ENCODE peak calls at places on chromosomes 16 and 17, in six cellular contexts. W is ascending aorta, Q is thoracic aorta, G is left ventricle myocardium inferior, A is right lobe of liver, H is lower leg skin. S is an unnamed sample.

GRCh38 chr17:16987830-16988601 is 16.1 kb upstream of the TNFRSF13B start:
- DNase-seq in H (peak), Q (no peak), A (no peak), W (peak), G (peak), S (no peak)

GRCh38 chr16:85316321-85316919 is 204.1 kb upstream of the CIBAR2 start:
- DNase-seq in A (peak), Q (no peak), H (no peak), G (peak), W (peak), S (no peak)

GRCh38 chr17:59842901-59843652 is 49.7 kb downstream of the TUBD1 start:
- DNase-seq in Q (no peak), A (no peak), W (no peak), H (no peak), G (no peak), S (no peak)

GRCh38 chr16:58814348-58814801 is 80.3 kb upstream of the GOT2 start:
- DNase-seq in H (peak), G (peak), W (no peak), Q (no peak), A (peak), S (peak)

GRCh38 chr16:87586201-87586782 is 16.0 kb upstream of the JPH3 start:
- DNase-seq in Q (no peak), A (no peak), H (no peak), G (no peak), W (no peak), S (no peak)

GRCh38 chr17:8832711-8833352 is 33.7 kb upstream of the MFSD6L start:
- DNase-seq in W (no peak), H (no peak), A (no peak), Q (no peak), G (no peak), S (peak)

GRCh38 chr17:58278661-58279015 is 2.1 kb downstream of the MPO start:
- DNase-seq in A (no peak), Q (no peak), G (peak), H (no peak), W (no peak), S (no peak)

GRCh38 chr16:56938664-56939513 is 6.9 kb downstream of the HERPUD1 start:
- DNase-seq in G (no peak), H (no peak), A (no peak), Q (no peak), W (no peak), S (no peak)

GRCh38 chr17:72555052-72555451 is 434.2 kb downstream of the SOX9 start:
- DNase-seq in W (no peak), H (no peak), Q (no peak), G (no peak), A (no peak), S (no peak)

GRCh38 chr16:81558077-81558443 is 113.5 kb downstream of the CMIP start:
- DNase-seq in G (no peak), H (no peak), Q (no peak), W (no peak), A (no peak), S (no peak)

GRCh38 chr17:15232517-15232915 is 32.6 kb downstream of the PMP22 start:
- DNase-seq in A (no peak), G (peak), W (no peak), H (no peak), Q (no peak), S (no peak)

GRCh38 chr16:27684047-27684446 is 134.1 kb downstream of the KATNIP start:
- DNase-seq in A (no peak), G (no peak), H (no peak), W (no peak), Q (no peak), S (no peak)

GRCh38 chr16:86071611-86072240 is 172.8 kb downstream of the IRF8 start:
- DNase-seq in Q (no peak), W (no peak), H (no peak), G (no peak), A (no peak), S (no peak)

GRCh38 chr16:58821886-58822285 is 87.8 kb upstream of the GOT2 start:
- DNase-seq in Q (no peak), W (no peak), A (no peak), H (no peak), G (no peak), S (no peak)

GRCh38 chr16:53692146-53692545 is 11.5 kb downstream of the RPGRIP1L start:
- DNase-seq in W (no peak), Q (no peak), G (no peak), H (no peak), A (no peak), S (peak)
- TF ChIP-seq CTCF in W (no peak), Q (no peak), G (no peak), H (no peak), A (no peak), S (peak)

DNA sequence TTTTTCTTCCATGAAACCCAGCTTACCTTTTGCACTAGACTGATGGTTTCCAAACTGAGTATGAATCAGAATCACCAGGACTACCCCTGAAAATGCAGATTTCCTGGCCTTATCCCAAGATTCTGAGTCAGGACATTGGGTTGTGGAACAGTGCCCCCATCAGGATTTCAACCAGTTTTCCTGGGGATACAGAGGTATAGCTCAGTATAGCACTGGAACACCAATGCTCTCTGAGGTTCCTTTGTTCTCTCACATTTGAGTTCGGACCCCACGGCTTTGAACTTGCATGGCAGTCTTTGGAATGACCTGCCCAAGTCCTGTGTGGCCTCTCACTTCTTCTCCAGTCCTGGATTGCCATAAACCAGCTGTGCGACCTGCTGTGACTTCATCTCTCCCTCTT is 12.8 kb upstream of the CCL8 start:
- DNase-seq in H (no peak), Q (no peak), G (no peak), A (no peak), W (peak), S (peak)
- TF ChIP-seq CTCF in H (no peak), Q (peak), G (peak), A (peak), W (peak), S (no peak)

GRCh38 chr16:22075043-22075757 is 17.1 kb upstream of the VWA3A start:
- DNase-seq in H (no peak), A (no peak), W (no peak), Q (no peak), G (no peak), S (no peak)

GRCh38 chr16:22081050-22081449 is 11.3 kb upstream of the VWA3A start:
- DNase-seq in G (no peak), A (no peak), H (no peak), Q (no peak), W (no peak), S (no peak)

GRCh38 chr16:22078656-22079055 is 13.7 kb upstream of the VWA3A start:
- DNase-seq in Q (no peak), G (no peak), W (no peak), A (no peak), H (no peak), S (no peak)

GRCh38 chr16:22075776-22076175 is 16.6 kb upstream of the VWA3A start:
- DNase-seq in A (no peak), H (no peak), G (no peak), W (no peak), Q (no peak), S (no peak)

GRCh38 chr16:22077700-22078313 is 14.5 kb upstream of the VWA3A start:
- DNase-seq in Q (no peak), A (peak), W (peak), H (peak), G (peak), S (peak)
- TF ChIP-seq CTCF in Q (peak), A (peak), W (peak), H (no peak), G (peak), S (peak)

DNA sequence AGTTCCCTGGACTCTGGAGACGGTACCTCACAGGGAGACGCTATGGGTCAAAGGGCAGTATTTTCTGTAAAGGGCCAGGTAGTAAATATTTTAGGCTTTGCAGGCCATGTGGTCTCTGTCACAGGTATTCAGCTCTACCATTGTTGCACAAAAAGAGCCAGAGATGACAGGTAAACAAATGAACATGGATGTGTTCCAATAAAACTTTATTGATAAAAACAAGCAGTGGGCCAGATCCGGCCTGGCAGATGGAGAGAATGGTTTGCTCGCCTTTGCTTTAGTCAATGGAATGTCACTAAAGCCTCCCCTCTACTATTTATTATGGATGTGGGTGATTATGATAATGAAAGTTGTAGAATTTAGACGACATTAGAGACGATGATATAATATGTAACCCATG is 8.9 kb upstream of the SLC5A11 start:
- DNase-seq in A (no peak), W (no peak), G (no peak), H (no peak), Q (no peak), S (no peak)
- TF ChIP-seq CTCF in A (no peak), W (no peak), G (no peak), H (no peak), Q (no peak), S (no peak)

GRCh38 chr16:71669926-71670536 is 44.0 kb downstream of the MARVELD3 start:
- DNase-seq in W (no peak), Q (no peak), H (no peak), A (no peak), G (no peak), S (no peak)
- TF ChIP-seq CTCF in W (no peak), Q (no peak), H (no peak), A (no peak), G (no peak), S (no peak)

GRCh38 chr16:53007095-53007494 is 45.6 kb downstream of the CHD9NB start:
- DNase-seq in W (no peak), G (no peak), H (no peak), A (no peak), Q (no peak), S (no peak)
- TF ChIP-seq CTCF in W (no peak), G (no peak), H (no peak), A (no peak), Q (no peak), S (peak)

GRCh38 chr16:24730914-24731313 is 1.5 kb downstream of the TNRC6A start:
- DNase-seq in W (no peak), Q (no peak), H (no peak), A (no peak), G (no peak), S (no peak)
- TF ChIP-seq CTCF in W (no peak), Q (no peak), H (no peak), A (no peak), G (no peak), S (no peak)

GRCh38 chr16:89332248-89333245 is 115.0 kb downstream of the ZNF778 start:
- DNase-seq in G (no peak), Q (no peak), H (no peak), W (no peak), A (no peak), S (no peak)

GRCh38 chr16:89334461-89334860 is 117.0 kb downstream of the ZNF778 start:
- DNase-seq in H (no peak), W (no peak), Q (no peak), A (no peak), G (no peak), S (no peak)

GRCh38 chr16:89334050-89334449 is 116.5 kb downstream of the ZNF778 start:
- DNase-seq in H (no peak), G (no peak), Q (no peak), A (no peak), W (no peak), S (no peak)

GRCh38 chr16:89335803-89336485 is 118.4 kb downstream of the ZNF778 start:
- DNase-seq in Q (no peak), H (no peak), A (no peak), W (no peak), G (no peak), S (no peak)

GRCh38 chr16:89334988-89335802 is 117.7 kb downstream of the ZNF778 start:
- DNase-seq in A (no peak), Q (no peak), W (no peak), H (no peak), G (no peak), S (no peak)
- TF ChIP-seq CTCF in A (no peak), Q (no peak), W (no peak), H (no peak), G (peak), S (peak)

S was measured in H1.